ENCODE peak calls at places on chromosomes 7 and 10, in six cellular contexts. K, F, E, H, Y and C are unnamed samples. For H3K27me3, the result is how much of the 10 kb centered on the place peaks cover.

GRCh38 chr10:89224697-89225443 is 17.8 kb upstream of the CH25H start:
- DNase-seq in K (no peak), F (no peak), E (no peak), H (no peak), Y (no peak), C (no peak)

GRCh38 chr7:92297736-92298135 is 52.0 kb downstream of the ANKIB1 start:
- DNase-seq in K (no peak), F (no peak), E (no peak), H (no peak), Y (no peak), C (no peak)

GRCh38 chr7:118372530-118372929 is 148.0 kb downstream of the ANKRD7 start:
- DNase-seq in K (no peak), F (no peak), E (no peak), H (no peak), Y (peak), C (no peak)

GRCh38 chr7:130350945-130351663 is 6.5 kb downstream of the CPA5 start:
- DNase-seq in K (no peak), F (no peak), E (no peak), H (no peak), Y (no peak), C (no peak)

GRCh38 chr7:7099584-7100014 is 82.7 kb upstream of the C1GALT1 start:
- DNase-seq in K (peak), F (peak), E (peak), H (no peak), Y (peak), C (peak)

GRCh38 chr10:124232686-124233545 is 139.5 kb upstream of the CHST15 start:
- DNase-seq in K (no peak), F (no peak), E (no peak), H (no peak), Y (no peak), C (no peak)

GRCh38 chr10:76416642-76417041 is 985.2 kb downstream of the LRMDA start:
- DNase-seq in K (no peak), F (no peak), E (no peak), H (no peak), Y (no peak), C (no peak)

GRCh38 chr7:4832711-4833110 is 29.1 kb downstream of the PAPOLB start:
- DNase-seq in K (no peak), F (no peak), E (no peak), H (no peak), Y (no peak), C (no peak)

GRCh38 chr7:156999611-157000046 is 10.8 kb downstream of the MNX1 start:
- DNase-seq in K (no peak), F (no peak), E (no peak), H (no peak), Y (no peak), C (no peak)

GRCh38 chr7:2525931-2526630 is 6.5 kb downstream of the LFNG start:
- DNase-seq in K (no peak), F (no peak), E (peak), H (no peak), Y (no peak), C (no peak)

GRCh38 chr10:110226926-110227641 is 19.7 kb downstream of the MXI1 start:
- DNase-seq in K (peak), F (no peak), E (peak), H (peak), Y (peak), C (peak)

GRCh38 chr10:110226555-110226925 is 19.1 kb downstream of the MXI1 start:
- DNase-seq in K (peak), F (peak), E (peak), H (peak), Y (peak), C (peak)

GRCh38 chr10:110225756-110226554 is 18.6 kb downstream of the MXI1 start:
- DNase-seq in K (peak), F (peak), E (peak), H (peak), Y (peak), C (peak)

GRCh38 chr10:110224992-110225391 is 17.6 kb downstream of the MXI1 start:
- DNase-seq in K (no peak), F (no peak), E (no peak), H (no peak), Y (no peak), C (no peak)

GRCh38 chr10:110225441-110225755 is 18.0 kb downstream of the MXI1 start:
- DNase-seq in K (no peak), F (no peak), E (no peak), H (no peak), Y (no peak), C (no peak)
- H3K4me3 ChIP-seq in K (peak), F (peak), E (peak), H (peak), Y (peak), C (peak)

GRCh38 chr7:141071855-141072547 is 1.9 kb upstream of the TMEM178B start:
- DNase-seq in K (no peak), F (no peak), E (no peak), H (no peak), Y (no peak), C (no peak)

GRCh38 chr7:141074162-141074989 is 512 bp downstream of the TMEM178B start:
- DNase-seq in K (no peak), F (no peak), E (peak), H (no peak), Y (peak), C (peak)

GRCh38 chr7:141073641-141074161 is at the start of gene TMEM178B:
- DNase-seq in K (no peak), F (no peak), E (peak), H (no peak), Y (no peak), C (no peak)

GRCh38 chr7:141072548-141073172 is 1.2 kb upstream of the TMEM178B start:
- DNase-seq in K (peak), F (peak), E (peak), H (no peak), Y (peak), C (peak)

GRCh38 chr7:141073173-141073640 is 657 bp upstream of the TMEM178B start:
- DNase-seq in K (no peak), F (no peak), E (peak), H (no peak), Y (peak), C (peak)
- H3K27me3 ChIP-seq in K (under half), F (half or more), E (under half), H (under half), Y (under half), C (under half)

GRCh38 chr7:27140108-27140842 is 3.2 kb downstream of the HOXA5 start:
- DNase-seq in K (peak), F (no peak), E (no peak), H (no peak), Y (no peak), C (no peak)
- H3K4me3 ChIP-seq in K (peak), F (peak), E (no peak), H (no peak), Y (peak), C (no peak)

GRCh38 chr7:98232276-98232585 is 19.8 kb downstream of the TECPR1 start:
- DNase-seq in K (no peak), F (no peak), E (no peak), H (no peak), Y (no peak), C (no peak)
- H3K27me3 ChIP-seq in K (under half), F (under half), E (under half), H (under half), Y (under half), C (under half)

GRCh38 chr7:44576228-44576627 is 2.5 kb upstream of the DDX56 start:
- DNase-seq in K (no peak), F (no peak), E (no peak), H (no peak), Y (no peak), C (no peak)

GRCh38 chr7:44572771-44573170 is 937 bp downstream of the DDX56 start:
- DNase-seq in K (no peak), F (no peak), E (no peak), H (no peak), Y (no peak), C (no peak)

GRCh38 chr7:44573464-44574285 is at the start of gene DDX56:
- DNase-seq in K (peak), F (peak), E (peak), H (peak), Y (peak), C (peak)

GRCh38 chr7:44574286-44574872 is 671 bp upstream of the DDX56 start:
- DNase-seq in K (no peak), F (no peak), E (no peak), H (no peak), Y (no peak), C (peak)

GRCh38 chr7:44575054-44575453 is 1.3 kb upstream of the DDX56 start:
- DNase-seq in K (no peak), F (no peak), E (no peak), H (no peak), Y (no peak), C (no peak)
- H3K4me3 ChIP-seq in K (no peak), F (peak), E (peak), H (no peak), Y (no peak), C (no peak)